ENCODE peak calls at places on chromosomes 5 and 9, in nine cellular contexts. X is A549, F is fibroblast of villous mesenchyme, B is cardiac muscle cell, K is epithelial cell of esophagus, P is fibroblast of pulmonary artery, Y is left ventricle myocardium inferior, I is neural progenitor cell, G is K562. N is an unnamed sample.

GRCh38 chr9:133583111-133583510 is 26.1 kb downstream of the FAM163B start:
- DNase-seq in X (no peak), F (no peak), B (no peak), K (no peak), P (no peak), Y (no peak), I (no peak), G (no peak), N (no peak)

GRCh38 chr5:163867738-163868137 is 362.3 kb downstream of the MAT2B start:
- DNase-seq in X (no peak), F (no peak), B (no peak), K (no peak), P (peak; percentile 85), Y (no peak), I (no peak), G (no peak), N (no peak)

GRCh38 chr9:126885089-126885753 is 24.8 kb downstream of the ZBTB34 start:
- DNase-seq in X (no peak), F (no peak), B (peak; percentile 45), K (no peak), P (no peak), Y (no peak), I (no peak), G (no peak), N (no peak)

GRCh38 chr5:14281746-14282181 is 138.6 kb downstream of the TRIO start:
- DNase-seq in X (no peak), F (peak; percentile 48), B (no peak), K (no peak), P (no peak), Y (no peak), I (no peak), G (peak; percentile 20), N (no peak)

GRCh38 chr5:151660616-151661015 is 26.1 kb downstream of the SPARC start:
- DNase-seq in X (no peak), F (peak; percentile 80), B (no peak), K (peak; percentile 61), P (peak; percentile 64), Y (no peak), I (no peak), G (no peak), N (no peak)

GRCh38 chr9:115058684-115059315 is 59.2 kb downstream of the TNC start:
- DNase-seq in X (no peak), F (peak; percentile 62), B (no peak), K (peak; percentile 85), P (peak; percentile 63), Y (no peak), I (no peak), G (no peak), N (no peak)

GRCh38 chr5:154698681-154699275 is 56.4 kb upstream of the LARP1 start:
- DNase-seq in X (no peak), F (no peak), B (peak; percentile 39), K (no peak), P (no peak), Y (no peak), I (no peak), G (no peak), N (no peak)

GRCh38 chr5:84437673-84438315 is 53.1 kb upstream of the EDIL3 start:
- DNase-seq in X (no peak), F (peak; percentile 53), B (no peak), K (peak; percentile 77), P (peak; percentile 73), Y (no peak), I (no peak), G (no peak), N (no peak)

GRCh38 chr9:112028242-112029221 is 131.9 kb downstream of the UGCG start:
- DNase-seq in X (no peak), F (no peak), B (no peak), K (no peak), P (no peak), Y (no peak), I (no peak), G (no peak), N (no peak)

GRCh38 chr5:157558089-157558595 is 17.4 kb downstream of the ADAM19 start:
- DNase-seq in X (no peak), F (peak; percentile 83), B (no peak), K (peak; percentile 91), P (peak; percentile 33), Y (no peak), I (no peak), G (no peak), N (no peak)

GRCh38 chr9:120655005-120655622 is 59.2 kb downstream of the MEGF9 start:
- DNase-seq in X (no peak), F (no peak), B (no peak), K (peak; percentile 82), P (peak; percentile 26), Y (no peak), I (no peak), G (no peak), N (no peak)

GRCh38 chr5:69238760-69239251 is 4.1 kb downstream of the CDK7 start:
- DNase-seq in X (peak; percentile 57), F (peak; percentile 64), B (no peak), K (peak; percentile 86), P (peak; percentile 56), Y (no peak), I (no peak), G (no peak), N (no peak)

DNA sequence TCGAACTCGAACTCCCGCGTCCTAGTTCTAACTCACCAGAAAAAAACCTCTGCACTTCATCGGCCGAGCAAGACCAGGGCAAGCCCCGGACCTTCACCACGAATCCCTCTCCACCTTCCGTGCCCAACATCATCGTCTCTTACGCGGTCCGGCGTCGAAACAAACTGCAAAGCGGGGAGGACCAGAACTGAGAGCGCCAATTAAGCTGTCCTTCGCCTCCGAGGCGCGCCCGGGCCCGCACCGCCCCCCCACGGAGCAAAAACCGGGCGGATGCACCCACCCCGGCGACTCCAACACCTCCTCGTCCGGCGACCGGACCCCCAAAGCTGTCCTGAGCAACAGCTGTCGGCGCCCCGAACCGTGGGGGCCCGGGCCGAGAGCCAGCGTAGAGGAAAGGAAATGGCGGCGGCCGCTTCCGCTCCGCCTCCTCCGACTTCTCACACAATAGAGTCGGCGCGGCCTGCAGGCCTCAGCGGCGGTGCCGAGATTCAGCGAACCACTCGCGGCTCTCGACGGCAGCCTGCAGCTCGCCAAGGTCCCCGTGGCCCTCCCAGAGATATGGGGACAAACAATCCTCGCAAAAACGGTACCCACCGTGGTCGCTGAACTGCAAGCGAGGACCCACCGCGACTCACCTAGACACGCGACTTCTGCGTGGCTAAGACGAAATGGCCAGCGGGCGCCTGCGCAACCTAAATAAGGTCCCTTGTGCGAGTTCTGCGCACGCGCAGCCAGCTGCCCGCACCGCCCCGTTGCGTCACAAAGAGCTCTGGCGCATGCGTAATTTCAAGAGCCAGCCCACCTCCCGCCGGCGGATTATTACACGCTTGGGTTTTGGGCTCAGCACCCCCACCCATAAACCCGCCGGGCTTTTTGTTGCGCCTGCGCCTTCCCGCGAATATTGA is at the start of gene HNRNPH1:
- DNase-seq in X (peak; percentile 98), F (peak; percentile 99), B (peak; percentile 99), K (peak; percentile 98), P (peak; percentile 99), Y (peak; percentile 97), I (peak; percentile 98), G (peak; percentile 96), N (peak; percentile 98)
- TF ChIP-seq CTCF in X (peak; percentile 34), F (no peak), B (no peak), K (no peak), P (no peak), Y (no peak), I (no peak), G (no peak), N (no peak)

DNA sequence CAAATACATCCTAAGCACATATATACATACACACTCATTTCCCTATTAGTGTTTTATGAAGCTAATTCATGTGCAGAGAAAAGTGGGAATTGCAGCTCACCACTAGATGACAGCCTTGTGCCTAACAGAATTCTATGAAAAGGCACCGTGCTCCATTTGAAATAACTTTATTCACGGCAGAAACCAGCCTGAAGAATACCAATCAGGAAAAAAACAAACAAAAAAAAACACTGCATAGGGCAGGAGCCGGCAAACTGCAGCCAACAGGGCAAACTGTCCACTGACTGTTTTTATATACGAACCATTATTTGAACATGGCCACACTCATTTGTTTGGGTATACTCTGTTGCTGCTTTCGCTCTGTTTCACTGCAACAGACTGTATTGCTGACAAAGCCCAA is 33.6 kb downstream of the ERMP1 start:
- DNase-seq in X (peak; percentile 41), F (peak; percentile 66), B (no peak), K (peak; percentile 57), P (peak; percentile 76), Y (no peak), I (peak; percentile 21), G (no peak), N (no peak)
- TF ChIP-seq CTCF in X (peak; percentile 97), F (peak; percentile 87), B (peak; percentile 90), K (peak; percentile 95), P (peak; percentile 96), Y (peak; percentile 62), I (peak; percentile 53), G (peak; percentile 66), N (peak; percentile 57)

GRCh38 chr9:128457207-128457606 is 1.4 kb downstream of the ODF2 start:
- DNase-seq in X (no peak), F (no peak), B (no peak), K (no peak), P (no peak), Y (no peak), I (peak; percentile 31), G (no peak), N (no peak)
- TF ChIP-seq CTCF in X (no peak), F (no peak), B (no peak), K (no peak), P (no peak), Y (no peak), I (no peak), G (no peak), N (no peak)

GRCh38 chr9:582775-583174 is 258.7 kb upstream of the DMRT1 start:
- DNase-seq in X (no peak), F (no peak), B (no peak), K (no peak), P (no peak), Y (no peak), I (no peak), G (no peak), N (no peak)

GRCh38 chr9:580652-581342 is 260.7 kb upstream of the DMRT1 start:
- DNase-seq in X (no peak), F (no peak), B (no peak), K (no peak), P (no peak), Y (no peak), I (no peak), G (no peak), N (no peak)

DNA sequence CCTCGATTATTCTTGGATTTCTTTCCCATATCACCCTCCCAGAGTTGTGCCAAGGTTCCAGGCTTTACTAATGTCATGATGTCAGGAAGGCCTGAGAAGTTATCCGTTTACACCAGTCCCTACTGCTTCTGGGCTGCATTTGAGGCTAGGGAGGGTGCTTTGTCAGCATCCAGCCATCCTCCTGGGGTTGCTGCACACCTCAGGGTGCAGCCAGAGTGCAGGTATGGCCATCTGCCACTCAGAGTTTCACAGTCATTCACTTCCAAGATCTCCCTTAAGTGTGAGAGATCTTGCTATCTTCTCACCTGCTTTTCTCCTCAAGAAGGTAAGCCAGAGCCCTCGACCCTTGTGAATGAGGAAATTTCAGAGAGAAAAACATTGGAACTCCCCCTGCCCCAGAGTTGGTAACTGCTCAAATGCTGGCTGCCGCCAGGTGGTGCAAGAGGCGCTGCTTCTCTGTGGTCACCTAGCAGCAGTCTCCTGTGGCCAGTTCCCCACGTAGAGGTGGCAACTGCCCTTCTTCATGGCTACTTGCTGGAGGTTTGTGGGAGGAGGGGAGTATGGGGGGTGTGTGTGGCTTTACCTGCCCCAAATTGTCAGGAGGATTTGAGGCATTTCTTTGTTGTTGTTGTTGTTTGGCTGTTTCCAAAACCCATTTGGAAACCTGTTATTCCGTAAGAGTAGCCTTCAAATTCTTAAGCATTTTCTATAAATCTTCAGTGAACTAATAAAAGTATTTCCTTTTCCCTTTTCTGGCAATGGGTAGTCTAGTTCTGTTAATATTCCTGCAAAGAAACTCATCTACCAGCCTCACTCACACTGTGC is 259.6 kb upstream of the DMRT1 start:
- DNase-seq in X (no peak), F (no peak), B (peak; percentile 16), K (no peak), P (no peak), Y (no peak), I (peak; percentile 57), G (peak; percentile 8), N (no peak)
- TF ChIP-seq CTCF in X (peak; percentile 49), F (peak; percentile 12), B (peak; percentile 24), K (peak; percentile 45), P (no peak), Y (no peak), I (peak; percentile 56), G (peak; percentile 43), N (no peak)

N was measured in lung.